ENCODE peak calls at places on chromosome 21, in five cellular contexts. C is H54, W is hepatic stellate cell, H is T-helper 1 cell, J is NCI-H82. A is an unnamed sample.
A peak's percentile ranks its signal among the peaks of the same experiment; 100 is the strongest.

GRCh38 chr21:27804515-27804914 is 837.6 kb upstream of the ADAMTS5 start:
- DNase-seq in C (no peak), W (no peak), H (no peak), J (no peak), A (no peak)

GRCh38 chr21:15054606-15055239 is 10.1 kb downstream of the NRIP1 start:
- DNase-seq in C (no peak), W (no peak), H (no peak), J (peak; percentile 30), A (no peak)

GRCh38 chr21:34027727-34028461 is 45.5 kb upstream of the MRPS6 start:
- DNase-seq in C (no peak), W (no peak), H (no peak), J (no peak), A (peak; percentile 40)

GRCh38 chr21:31326478-31327247 is 17.4 kb downstream of the TIAM1 start:
- DNase-seq in C (no peak), W (no peak), H (no peak), J (no peak), A (no peak)

GRCh38 chr21:38413958-38414506 is 84.2 kb downstream of the ERG start:
- DNase-seq in C (no peak), W (no peak), H (no peak), J (peak; percentile 23), A (no peak)

GRCh38 chr21:40404319-40404906 is 442.5 kb downstream of the DSCAM start:
- DNase-seq in C (no peak), W (no peak), H (no peak), J (no peak), A (no peak)

GRCh38 chr21:38327984-38328383 is 71.2 kb downstream of the KCNJ15 start:
- DNase-seq in C (no peak), W (no peak), H (no peak), J (no peak), A (no peak)

GRCh38 chr21:31476551-31477120 is 132.6 kb upstream of the TIAM1 start:
- DNase-seq in C (no peak), W (no peak), H (no peak), J (no peak), A (no peak)

GRCh38 chr21:25025596-25025995 is 581.7 kb downstream of the MRPL39 start:
- DNase-seq in C (no peak), W (no peak), H (no peak), J (no peak), A (no peak)

GRCh38 chr21:33914188-33914587 is 1.4 kb downstream of the ATP5PO start:
- DNase-seq in C (no peak), W (no peak), H (no peak), J (no peak), A (no peak)

GRCh38 chr21:41859297-41859980 is 19.7 kb downstream of the PRDM15 start:
- DNase-seq in C (no peak), W (no peak), H (no peak), J (no peak), A (no peak)

GRCh38 chr21:38622081-38622826 is 124.0 kb upstream of the ERG start:
- DNase-seq in C (no peak), W (no peak), H (no peak), J (no peak), A (no peak)

GRCh38 chr21:21715286-21715969 is 717.2 kb downstream of the NCAM2 start:
- DNase-seq in C (peak; percentile 6), W (no peak), H (no peak), J (no peak), A (peak; percentile 5)

GRCh38 chr21:14675774-14676530 is 129.8 kb upstream of the SAMSN1 start:
- DNase-seq in C (no peak), W (no peak), H (peak; percentile 6), J (no peak), A (no peak)

GRCh38 chr21:35637431-35637830 is 422.9 kb downstream of the SETD4 start:
- DNase-seq in C (no peak), W (no peak), H (no peak), J (no peak), A (no peak)